ENCODE peak calls at places on chromosomes 16 and 17, in five cellular contexts. P, Y, V, U and Z are unnamed samples.

GRCh38 chr16:27313422-27314160 is at the start of gene IL4R:
- DNase-seq in U (peak), P (no peak), Y (peak), V (peak), Z (peak)

GRCh38 chr17:83058478-83059167 is 20.8 kb upstream of the METRNL start:
- DNase-seq in U (peak), V (no peak), Y (no peak), P (no peak), Z (no peak)

GRCh38 chr17:81130385-81131288 is 34.7 kb upstream of the PVALEF start:
- DNase-seq in V (no peak), Y (no peak), U (no peak), P (no peak), Z (no peak)

GRCh38 chr17:79951361-79952264 is 84.1 kb downstream of the TBC1D16 start:
- DNase-seq in Y (peak), P (no peak), V (peak), U (peak), Z (peak)

GRCh38 chr17:18186271-18186982 is 2.8 kb downstream of the ALKBH5 start:
- DNase-seq in V (peak), Y (peak), U (no peak), P (no peak), Z (peak)

GRCh38 chr16:84465154-84465553 is 39.3 kb downstream of the MEAK7 start:
- DNase-seq in P (no peak), Y (no peak), V (no peak), U (peak), Z (no peak)

GRCh38 chr16:84844049-84844350 is 24.2 kb downstream of the CRISPLD2 start:
- DNase-seq in P (no peak), V (no peak), U (peak), Y (no peak), Z (no peak)

GRCh38 chr16:51164574-51164973 is 13.5 kb upstream of the SALL1 start:
- DNase-seq in P (no peak), U (no peak), V (no peak), Y (no peak), Z (no peak)

GRCh38 chr16:70679653-70680494 is 6.0 kb downstream of the MTSS2 start:
- DNase-seq in V (no peak), Y (peak), U (peak), P (no peak), Z (no peak)

GRCh38 chr17:57669671-57670529 is 75.2 kb downstream of the CCDC182 start:
- DNase-seq in Y (no peak), U (no peak), V (no peak), P (no peak), Z (no peak)

GRCh38 chr17:32854834-32855389 is 22.0 kb downstream of the MYO1D start:
- DNase-seq in U (no peak), V (no peak), Y (peak), P (no peak), Z (no peak)

GRCh38 chr16:53220585-53220984 is 165.8 kb downstream of the CHD9 start:
- DNase-seq in P (peak), U (no peak), V (no peak), Y (peak), Z (peak)

GRCh38 chr17:80270836-80271235 is 10.2 kb downstream of the RNF213 start:
- DNase-seq in V (no peak), P (no peak), Y (peak), U (no peak), Z (no peak)

GRCh38 chr17:27778193-27778592 is 22.1 kb downstream of the NOS2 start:
- DNase-seq in P (no peak), Y (peak), V (peak), U (no peak), Z (peak)

GRCh38 chr16:11743308-11744074 is 834 bp upstream of the TXNDC11 start:
- DNase-seq in Y (peak), V (peak), P (no peak), U (no peak), Z (peak)

GRCh38 chr17:19867094-19867653 is 562 bp downstream of the ULK2 start:
- DNase-seq in Y (peak), P (no peak), U (peak), V (peak), Z (peak)

GRCh38 chr17:79721993-79722671 is 8.6 kb upstream of the ENPP7 start:
- DNase-seq in P (no peak), Y (peak), U (no peak), V (no peak), Z (peak)

GRCh38 chr17:63537001-63537400 is 13.3 kb upstream of the DCAF7 start:
- DNase-seq in U (no peak), P (no peak), V (no peak), Y (no peak), Z (peak)

GRCh38 chr17:52477824-52478614 is 319.5 kb upstream of the CA10 start:
- DNase-seq in U (no peak), V (no peak), P (no peak), Y (no peak), Z (no peak)

GRCh38 chr17:36510636-36511035 is 24.0 kb downstream of the MYO19 start:
- DNase-seq in P (no peak), U (no peak), V (no peak), Y (no peak), Z (no peak)

GRCh38 chr16:22189473-22190168 is 16.5 kb upstream of the EEF2K start:
- DNase-seq in U (peak), P (no peak), Y (peak), V (no peak), Z (peak)

GRCh38 chr17:77140878-77141767 is at the start of gene SEC14L1:
- DNase-seq in V (no peak), U (peak), P (no peak), Y (peak), Z (peak)

GRCh38 chr17:2710804-2711607 is 558 bp downstream of the CLUH start:
- DNase-seq in Y (peak), V (no peak), P (no peak), U (peak), Z (no peak)

GRCh38 chr16:23595246-23595950 is 718 bp downstream of the NDUFAB1 start:
- DNase-seq in P (no peak), Y (peak), V (no peak), U (no peak), Z (no peak)

GRCh38 chr17:14135906-14136590 is 66.7 kb downstream of the COX10 start:
- DNase-seq in Y (peak), P (no peak), U (no peak), V (no peak), Z (no peak)

GRCh38 chr16:26627958-26628357 is 438.8 kb upstream of the C16orf82 start:
- DNase-seq in U (no peak), P (no peak), Y (no peak), V (no peak), Z (no peak)